ENCODE peak calls at places on chromosomes 16 and 17, in four cellular contexts. One of them, this sample, is unnamed.
A peak's percentile ranks its signal among the peaks of the same experiment; 100 is the strongest.

GRCh38 chr17:30389755-30390300 is 11.1 kb downstream of the CPD start:
- DNase-seq in choroid plexus epithelial cell: no peak
- DNase-seq in left ventricle myocardium inferior: no peak
- DNase-seq in gastrocnemius medialis: no peak
- DNase-seq in this sample: no peak

GRCh38 chr17:33124871-33125551 is 133.4 kb downstream of the SPACA3 start:
- DNase-seq in choroid plexus epithelial cell: no peak
- DNase-seq in left ventricle myocardium inferior: no peak
- DNase-seq in gastrocnemius medialis: no peak
- DNase-seq in this sample: no peak

GRCh38 chr16:80208015-80208414 is 332.8 kb upstream of the DYNLRB2 start:
- DNase-seq in choroid plexus epithelial cell: no peak
- DNase-seq in gastrocnemius medialis: no peak
- DNase-seq in left ventricle myocardium inferior: no peak
- DNase-seq in this sample: no peak

GRCh38 chr16:23248261-23249194 is 53.6 kb upstream of the SCNN1B start:
- DNase-seq in choroid plexus epithelial cell: no peak
- DNase-seq in gastrocnemius medialis: no peak
- DNase-seq in left ventricle myocardium inferior: no peak
- DNase-seq in this sample: no peak

GRCh38 chr16:23699100-23699499 is 13.9 kb downstream of the ERN2 start:
- DNase-seq in gastrocnemius medialis: no peak
- DNase-seq in choroid plexus epithelial cell: no peak
- DNase-seq in left ventricle myocardium inferior: no peak
- DNase-seq in this sample: no peak

GRCh38 chr16:4369006-4369766 is 2.5 kb upstream of the VASN start:
- DNase-seq in left ventricle myocardium inferior: no peak
- DNase-seq in choroid plexus epithelial cell: no peak
- DNase-seq in gastrocnemius medialis: no peak
- DNase-seq in this sample: no peak

GRCh38 chr17:6623941-6624340 is 16.6 kb downstream of the KIAA0753 start:
- DNase-seq in gastrocnemius medialis: no peak
- DNase-seq in left ventricle myocardium inferior: no peak
- DNase-seq in choroid plexus epithelial cell: peak; percentile 29
- DNase-seq in this sample: peak; percentile 12

GRCh38 chr17:987931-988330 is 8.4 kb upstream of the NXN start:
- DNase-seq in gastrocnemius medialis: no peak
- DNase-seq in choroid plexus epithelial cell: no peak
- DNase-seq in left ventricle myocardium inferior: no peak
- DNase-seq in this sample: no peak

GRCh38 chr17:52604105-52604504 is 445.6 kb upstream of the CA10 start:
- DNase-seq in choroid plexus epithelial cell: no peak
- DNase-seq in gastrocnemius medialis: no peak
- DNase-seq in left ventricle myocardium inferior: no peak
- DNase-seq in this sample: no peak

GRCh38 chr17:64081802-64082799 is 47.8 kb downstream of the ERN1 start:
- DNase-seq in gastrocnemius medialis: no peak
- DNase-seq in left ventricle myocardium inferior: no peak
- DNase-seq in choroid plexus epithelial cell: peak; percentile 86
- DNase-seq in this sample: peak; percentile 62
- H3K4me3 ChIP-seq in gastrocnemius medialis: no peak overlapping the region
- H3K4me3 ChIP-seq in left ventricle myocardium inferior: no peak overlapping the region
- H3K4me3 ChIP-seq in choroid plexus epithelial cell: no peak overlapping the region
- H3K4me3 ChIP-seq in this sample: no peak overlapping the region

DNA sequence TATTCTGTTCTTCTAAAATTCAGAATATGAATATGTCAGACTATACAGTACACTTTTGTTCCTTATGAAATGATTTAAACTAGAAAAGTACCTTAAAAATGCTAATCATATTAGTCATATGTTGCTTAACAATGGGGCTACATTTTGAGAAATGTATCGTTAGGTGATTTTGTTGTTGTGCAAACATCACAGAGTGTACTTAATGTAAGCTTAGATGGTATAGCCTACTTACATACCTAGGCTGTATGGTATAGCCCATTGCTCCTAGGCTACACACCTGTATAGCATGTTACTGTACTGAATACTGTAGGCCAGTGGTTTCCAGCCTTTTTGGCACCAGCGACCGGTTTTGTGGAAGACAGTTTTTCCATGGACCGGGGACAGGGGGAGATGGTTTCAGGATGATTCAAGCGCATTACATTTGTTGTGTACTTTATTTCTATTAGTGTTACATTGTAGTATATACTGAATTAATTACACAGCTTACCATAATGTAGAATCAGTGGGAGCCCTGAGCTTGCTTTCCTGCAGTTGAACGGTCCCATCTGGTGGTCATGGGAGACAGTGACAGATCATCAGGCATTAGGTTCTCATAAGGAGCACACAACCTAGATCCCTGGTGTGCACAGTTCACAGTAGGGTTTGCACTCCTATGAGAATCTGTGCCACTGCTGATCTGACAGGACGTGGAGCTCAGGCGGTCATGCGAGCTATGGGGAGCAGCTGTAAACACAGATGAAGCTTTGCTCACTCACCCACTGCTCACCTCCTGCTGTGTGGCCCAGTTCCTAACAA is 35.0 kb upstream of the MRC2 start:
- DNase-seq in gastrocnemius medialis: no peak
- DNase-seq in left ventricle myocardium inferior: no peak
- DNase-seq in choroid plexus epithelial cell: peak; percentile 83
- DNase-seq in this sample: peak; percentile 40
- TF ChIP-seq CTCF in gastrocnemius medialis: no peak
- TF ChIP-seq CTCF in left ventricle myocardium inferior: no peak
- TF ChIP-seq CTCF in choroid plexus epithelial cell: peak; percentile 41
- TF ChIP-seq CTCF in this sample: peak; percentile 23

GRCh38 chr17:73952498-73953205 is 250.8 kb upstream of the RPL38 start:
- DNase-seq in choroid plexus epithelial cell: no peak
- DNase-seq in gastrocnemius medialis: no peak
- DNase-seq in left ventricle myocardium inferior: peak; percentile 40
- DNase-seq in this sample: no peak

GRCh38 chr17:73954981-73955380 is 248.5 kb upstream of the RPL38 start:
- DNase-seq in left ventricle myocardium inferior: no peak
- DNase-seq in choroid plexus epithelial cell: no peak
- DNase-seq in gastrocnemius medialis: no peak
- DNase-seq in this sample: no peak

GRCh38 chr17:73952136-73952497 is 251.4 kb upstream of the RPL38 start:
- DNase-seq in gastrocnemius medialis: no peak
- DNase-seq in choroid plexus epithelial cell: no peak
- DNase-seq in left ventricle myocardium inferior: no peak
- DNase-seq in this sample: no peak

GRCh38 chr17:73955616-73956015 is 247.9 kb upstream of the RPL38 start:
- DNase-seq in left ventricle myocardium inferior: no peak
- DNase-seq in choroid plexus epithelial cell: no peak
- DNase-seq in gastrocnemius medialis: no peak
- DNase-seq in this sample: no peak

GRCh38 chr17:73953206-73954033 is 250.1 kb upstream of the RPL38 start:
- DNase-seq in choroid plexus epithelial cell: no peak
- DNase-seq in gastrocnemius medialis: no peak
- DNase-seq in left ventricle myocardium inferior: no peak
- DNase-seq in this sample: no peak
- H3K4me3 ChIP-seq in choroid plexus epithelial cell: no peak overlapping the region
- H3K4me3 ChIP-seq in gastrocnemius medialis: no peak overlapping the region
- H3K4me3 ChIP-seq in left ventricle myocardium inferior: peak overlapping the region; percentile 60
- H3K4me3 ChIP-seq in this sample: no peak overlapping the region

GRCh38 chr17:39706383-39706782 is 6.5 kb downstream of the ERBB2 start:
- DNase-seq in gastrocnemius medialis: no peak
- DNase-seq in choroid plexus epithelial cell: no peak
- DNase-seq in left ventricle myocardium inferior: no peak
- DNase-seq in this sample: no peak

GRCh38 chr17:39705786-39706348 is 6.0 kb downstream of the ERBB2 start:
- DNase-seq in gastrocnemius medialis: no peak
- DNase-seq in left ventricle myocardium inferior: peak; percentile 53
- DNase-seq in choroid plexus epithelial cell: no peak
- DNase-seq in this sample: no peak

GRCh38 chr17:39703913-39704312 is 4.0 kb downstream of the ERBB2 start:
- DNase-seq in choroid plexus epithelial cell: no peak
- DNase-seq in left ventricle myocardium inferior: no peak
- DNase-seq in gastrocnemius medialis: no peak
- DNase-seq in this sample: no peak

GRCh38 chr17:39702901-39703893 is 3.3 kb downstream of the ERBB2 start:
- DNase-seq in choroid plexus epithelial cell: no peak
- DNase-seq in gastrocnemius medialis: no peak
- DNase-seq in left ventricle myocardium inferior: no peak
- DNase-seq in this sample: no peak

GRCh38 chr17:39704821-39705551 is 5.1 kb downstream of the ERBB2 start:
- DNase-seq in gastrocnemius medialis: no peak
- DNase-seq in choroid plexus epithelial cell: peak; percentile 50
- DNase-seq in left ventricle myocardium inferior: no peak
- DNase-seq in this sample: peak; percentile 29
- TF ChIP-seq CTCF in gastrocnemius medialis: peak; percentile 16
- TF ChIP-seq CTCF in choroid plexus epithelial cell: peak; percentile 53
- TF ChIP-seq CTCF in left ventricle myocardium inferior: peak; percentile 42
- TF ChIP-seq CTCF in this sample: peak; percentile 33

GRCh38 chr17:80889897-80890550 is 101.6 kb upstream of the CHMP6 start:
- DNase-seq in choroid plexus epithelial cell: no peak
- DNase-seq in left ventricle myocardium inferior: no peak
- DNase-seq in gastrocnemius medialis: no peak
- DNase-seq in this sample: no peak

GRCh38 chr17:80892019-80892855 is 99.4 kb upstream of the CHMP6 start:
- DNase-seq in left ventricle myocardium inferior: peak; percentile 73
- DNase-seq in gastrocnemius medialis: peak; percentile 78
- DNase-seq in choroid plexus epithelial cell: peak; percentile 99
- DNase-seq in this sample: peak; percentile 99

GRCh38 chr17:80889231-80889896 is 102.3 kb upstream of the CHMP6 start:
- DNase-seq in left ventricle myocardium inferior: no peak
- DNase-seq in gastrocnemius medialis: no peak
- DNase-seq in choroid plexus epithelial cell: no peak
- DNase-seq in this sample: no peak

GRCh38 chr17:80891096-80892018 is 100.3 kb upstream of the CHMP6 start:
- DNase-seq in choroid plexus epithelial cell: peak; percentile 89
- DNase-seq in left ventricle myocardium inferior: no peak
- DNase-seq in gastrocnemius medialis: peak; percentile 24
- DNase-seq in this sample: peak; percentile 92

DNA sequence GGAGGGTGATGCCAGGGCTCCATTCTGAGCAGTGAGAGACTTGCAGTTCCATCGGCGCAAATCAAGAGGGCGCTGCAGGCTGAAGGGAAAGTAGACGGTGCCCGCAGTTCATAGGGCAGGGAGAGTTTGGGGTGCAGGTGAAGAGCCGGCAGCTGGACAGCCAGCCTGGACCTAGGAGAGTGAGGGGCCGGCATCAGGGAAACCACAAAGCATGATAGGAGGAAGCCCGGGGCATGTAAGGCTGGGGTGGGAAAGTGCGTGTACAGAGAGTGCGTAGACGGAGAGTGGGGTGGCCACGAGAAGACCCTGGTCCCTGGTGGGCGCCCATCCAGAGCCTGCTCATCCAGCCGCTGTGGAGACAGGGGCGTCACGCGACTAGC is 101.1 kb upstream of the CHMP6 start:
- DNase-seq in left ventricle myocardium inferior: no peak
- DNase-seq in choroid plexus epithelial cell: no peak
- DNase-seq in gastrocnemius medialis: no peak
- DNase-seq in this sample: no peak
- H3K4me3 ChIP-seq in left ventricle myocardium inferior: no peak overlapping the region
- H3K4me3 ChIP-seq in choroid plexus epithelial cell: no peak overlapping the region
- H3K4me3 ChIP-seq in gastrocnemius medialis: no peak overlapping the region
- H3K4me3 ChIP-seq in this sample: no peak overlapping the region

This sample was measured in astrocyte of the spinal cord.